ENCODE peak calls at places on chromosomes 11 and 22, in four cellular contexts. G is stimulated activated CD8-positive, alpha-beta memory T cell treated with anti-CD3 and anti-CD28 coated beads, Interleukin-15, amount 100 ng/mL, for 4 hours; W is COR-L47; B is left colon. A is an unnamed sample.

GRCh38 chr11:119087747-119088241 is 3.1 kb downstream of the HMBS start:
- DNase-seq in G (no peak), W (no peak), B (no peak), A (no peak)

GRCh38 chr11:2305862-2306823 is 4.3 kb downstream of the TSPAN32 start:
- DNase-seq in G (no peak), W (no peak), B (peak; percentile 59), A (no peak)

GRCh38 chr11:110173775-110174644 is 80.8 kb downstream of the ZC3H12C start:
- DNase-seq in G (peak; percentile 15), W (no peak), B (peak; percentile 74), A (peak; percentile 80)

GRCh38 chr22:24592846-24593809 is at the start of gene LRRC75B:
- DNase-seq in G (no peak), W (no peak), B (peak; percentile 92), A (peak; percentile 95)

GRCh38 chr22:33038131-33038772 is 19.9 kb downstream of the SYN3 start:
- DNase-seq in G (no peak), W (no peak), B (no peak), A (peak; percentile 51)

GRCh38 chr11:94732617-94733292 is 35.4 kb upstream of the AMOTL1 start:
- DNase-seq in G (no peak), W (no peak), B (no peak), A (peak; percentile 73)

GRCh38 chr11:48123249-48123875 is 93.2 kb upstream of the OR4B1 start:
- DNase-seq in G (no peak), W (no peak), B (no peak), A (no peak)

GRCh38 chr11:78961938-78962701 is 387.5 kb upstream of the NARS2 start:
- DNase-seq in G (no peak), W (peak; percentile 92), B (no peak), A (peak; percentile 67)

GRCh38 chr11:70663815-70664214 is 265.5 kb downstream of the CTTN start:
- DNase-seq in G (no peak), W (no peak), B (no peak), A (no peak)

GRCh38 chr11:2295971-2296912 is 5.5 kb downstream of the C11orf21 start:
- DNase-seq in G (no peak), W (no peak), B (no peak), A (no peak)

GRCh38 chr22:47391169-47392053 is 629.0 kb downstream of the TBC1D22A start:
- DNase-seq in G (no peak), W (no peak), B (no peak), A (no peak)

GRCh38 chr11:103279821-103280220 is 170.6 kb downstream of the DYNC2H1 start:
- DNase-seq in G (no peak), W (no peak), B (no peak), A (no peak)

GRCh38 chr11:42646959-42647358 is 664.8 kb upstream of the API5 start:
- DNase-seq in G (no peak), W (no peak), B (no peak), A (no peak)

GRCh38 chr22:25645266-25645665 is 80.8 kb downstream of the GRK3 start:
- DNase-seq in G (no peak), W (no peak), B (no peak), A (peak; percentile 45)

GRCh38 chr11:2433106-2433925 is 11.0 kb downstream of the TRPM5 start:
- DNase-seq in G (no peak), W (no peak), B (no peak), A (no peak)

GRCh38 chr22:25388415-25388814 is 169.0 kb downstream of the CRYBB2 start:
- DNase-seq in G (no peak), W (no peak), B (no peak), A (no peak)

GRCh38 chr22:35425971-35426800 is 26.2 kb downstream of the MCM5 start:
- DNase-seq in G (no peak), W (no peak), B (no peak), A (no peak)

GRCh38 chr11:90912631-90913030 is 689.8 kb upstream of the CHORDC1 start:
- DNase-seq in G (no peak), W (no peak), B (no peak), A (no peak)

GRCh38 chr22:29258407-29259252 is 9.2 kb downstream of the RHBDD3 start:
- DNase-seq in G (no peak), W (no peak), B (no peak), A (no peak)

GRCh38 chr22:27780161-27780575 is 21.4 kb downstream of the MN1 start:
- DNase-seq in G (no peak), W (no peak), B (no peak), A (peak; percentile 42)

GRCh38 chr22:40436460-40437431 is 66.4 kb downstream of the SGSM3 start:
- DNase-seq in G (no peak), W (peak; percentile 55), B (peak; percentile 24), A (peak; percentile 78)

GRCh38 chr11:69078930-69079607 is 30.3 kb downstream of the TPCN2 start:
- DNase-seq in G (no peak), W (no peak), B (no peak), A (no peak)

GRCh38 chr11:128726464-128727139 is 32.7 kb downstream of the FLI1 start:
- DNase-seq in G (no peak), W (no peak), B (no peak), A (no peak)

GRCh38 chr11:132062541-132062940 is 692.1 kb downstream of the NTM start:
- DNase-seq in G (no peak), W (no peak), B (no peak), A (no peak)

GRCh38 chr11:46066335-46066734 is 54.9 kb downstream of the PHF21A start:
- DNase-seq in G (no peak), W (no peak), B (no peak), A (no peak)

GRCh38 chr11:108253176-108253575 is 30.3 kb downstream of the ATM start:
- DNase-seq in G (no peak), W (no peak), B (no peak), A (no peak)

GRCh38 chr11:134405841-134406240 is 6.2 kb downstream of the B3GAT1 start:
- DNase-seq in G (no peak), W (no peak), B (no peak), A (no peak)

GRCh38 chr11:31974737-31975136 is 116.1 kb upstream of the RCN1 start:
- DNase-seq in G (no peak), W (no peak), B (no peak), A (peak; percentile 31)

GRCh38 chr11:92277871-92278270 is 53.3 kb downstream of the FAT3 start:
- DNase-seq in G (no peak), W (no peak), B (no peak), A (no peak)

GRCh38 chr22:33573479-33573878 is 346.8 kb downstream of the LARGE1 start:
- DNase-seq in G (no peak), W (no peak), B (no peak), A (no peak)

GRCh38 chr11:102410382-102410784 is 42.2 kb downstream of the TMEM123 start:
- DNase-seq in G (no peak), W (no peak), B (no peak), A (peak; percentile 64)

GRCh38 chr11:105610796-105611361 is 1.0 kb downstream of the GRIA4 start:
- DNase-seq in G (no peak), W (no peak), B (no peak), A (peak; percentile 4)

GRCh38 chr11:109132539-109132938 is 289.5 kb upstream of the C11orf87 start:
- DNase-seq in G (no peak), W (no peak), B (no peak), A (no peak)